ENCODE peak calls at places on chromosomes 1 and 21, in seven cellular contexts. O, D, N, I, K, L and J are unnamed samples.

GRCh38 chr1:246773213-246773641 is 49.0 kb downstream of the SCCPDH start:
- DNase-seq in O (no peak), D (no peak), K (no peak), L (no peak), N (no peak), I (no peak), J (no peak)

GRCh38 chr1:240109130-240109529 is 17.4 kb downstream of the FMN2 start:
- DNase-seq in N (no peak), L (no peak), D (no peak), O (no peak), I (no peak), K (no peak), J (no peak)

GRCh38 chr1:198205021-198205684 is 48.4 kb downstream of the NEK7 start:
- DNase-seq in I (no peak), D (no peak), O (peak), L (no peak), K (peak), N (no peak), J (no peak)

GRCh38 chr1:21647431-21648373 is 21.5 kb downstream of the RAP1GAP start:
- DNase-seq in N (no peak), O (peak), L (peak), K (no peak), D (peak), I (peak), J (peak)

GRCh38 chr1:169142129-169142528 is 35.6 kb downstream of the ATP1B1 start:
- DNase-seq in D (no peak), K (no peak), N (no peak), I (no peak), O (no peak), L (no peak), J (no peak)

GRCh38 chr1:183370399-183371058 is 47.7 kb downstream of the NMNAT2 start:
- DNase-seq in K (no peak), N (no peak), O (no peak), D (no peak), I (no peak), L (no peak), J (no peak)

GRCh38 chr1:61091455-61091854 is 9.1 kb downstream of the NFIA start:
- DNase-seq in L (no peak), N (no peak), D (no peak), K (no peak), I (no peak), O (no peak), J (no peak)

GRCh38 chr1:118923319-118923718 is 64.8 kb downstream of the TBX15 start:
- DNase-seq in I (no peak), O (no peak), N (no peak), L (no peak), D (no peak), K (no peak), J (no peak)

GRCh38 chr1:46522184-46522968 is 29.1 kb downstream of the KNCN start:
- DNase-seq in K (no peak), L (no peak), D (peak), N (no peak), O (peak), I (no peak), J (peak)

GRCh38 chr21:44533121-44533890 is 6.7 kb downstream of the KRTAP10-1 start:
- DNase-seq in L (no peak), I (no peak), K (no peak), D (no peak), O (no peak), N (no peak), J (peak)

GRCh38 chr1:86754265-86754974 is 50.0 kb downstream of the SH3GLB1 start:
- DNase-seq in O (no peak), I (no peak), D (no peak), N (no peak), K (no peak), L (peak), J (peak)

GRCh38 chr1:78831731-78832360 is 174.7 kb downstream of the ADGRL4 start:
- DNase-seq in I (peak), L (no peak), N (no peak), D (peak), K (no peak), O (peak), J (no peak)

GRCh38 chr21:25385912-25386474 is 221.3 kb downstream of the MRPL39 start:
- DNase-seq in I (peak), O (peak), D (peak), N (peak), L (peak), K (no peak), J (peak)

GRCh38 chr1:78323311-78323710 is 167.5 kb upstream of the PTGFR start:
- DNase-seq in L (no peak), D (peak), K (no peak), I (no peak), N (no peak), O (no peak), J (no peak)

GRCh38 chr1:25854554-25854953 is 4.7 kb downstream of the AUNIP start:
- DNase-seq in O (no peak), D (no peak), K (no peak), I (no peak), L (no peak), N (no peak), J (no peak)

GRCh38 chr1:229119161-229119560 is 151.8 kb upstream of the RAB4A start:
- DNase-seq in D (peak), N (no peak), O (no peak), I (no peak), L (no peak), K (no peak), J (no peak)

GRCh38 chr1:201085902-201086735 is 26.1 kb downstream of the CACNA1S start:
- DNase-seq in D (peak), K (peak), L (peak), O (peak), I (peak), N (peak), J (peak)

GRCh38 chr21:41816583-41817165 is 49.8 kb upstream of the RIPK4 start:
- DNase-seq in I (no peak), K (peak), O (peak), L (peak), D (peak), N (peak), J (peak)

GRCh38 chr1:214514032-214514818 is 37.2 kb downstream of the PTPN14 start:
- DNase-seq in O (peak), I (no peak), N (no peak), L (peak), K (no peak), D (no peak), J (no peak)

GRCh38 chr1:185477638-185478216 is 160.7 kb upstream of the IVNS1ABP start:
- DNase-seq in L (no peak), K (no peak), O (no peak), D (no peak), N (no peak), I (no peak), J (no peak)

GRCh38 chr1:25568090-25568833 is 24.9 kb downstream of the LDLRAP1 start:
- DNase-seq in L (peak), N (no peak), O (peak), I (peak), D (peak), K (no peak), J (peak)

GRCh38 chr1:193311226-193311948 is 125.0 kb upstream of the B3GALT2 start:
- DNase-seq in D (no peak), N (no peak), K (no peak), O (no peak), I (no peak), L (no peak), J (no peak)

GRCh38 chr1:230005040-230005439 is 62.0 kb upstream of the GALNT2 start:
- DNase-seq in O (no peak), I (no peak), L (no peak), N (no peak), D (peak), K (no peak), J (no peak)

GRCh38 chr1:204494281-204495077 is at the start of gene PIK3C2B:
- DNase-seq in I (peak), N (peak), D (peak), K (peak), L (peak), O (peak), J (peak)

GRCh38 chr21:36610201-36610600 is 88.7 kb upstream of the SIM2 start:
- DNase-seq in K (no peak), O (peak), N (no peak), I (no peak), L (no peak), D (no peak), J (no peak)

DNA sequence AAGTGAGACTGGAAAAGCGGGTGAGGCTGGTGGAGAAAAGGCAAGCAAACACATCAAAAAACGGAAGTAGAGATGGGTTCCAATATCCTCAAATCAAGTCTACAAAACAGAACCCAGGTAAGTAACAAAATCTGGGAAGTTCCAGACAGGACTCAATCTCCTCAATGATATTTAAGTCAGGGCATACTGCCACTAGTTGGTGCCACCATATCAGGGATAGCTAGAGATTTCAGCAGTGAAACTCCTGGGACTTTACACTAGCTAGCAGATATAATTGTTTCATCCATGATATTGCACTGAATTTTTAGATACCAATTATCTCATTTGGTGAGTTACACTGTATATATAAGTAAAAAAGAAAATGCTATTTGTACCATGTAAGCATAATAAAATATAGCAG is 52.0 kb downstream of the EYA3 start:
- DNase-seq in I (no peak), K (no peak), O (no peak), N (no peak), D (no peak), L (peak), J (no peak)
- TF ChIP-seq CTCF in I (peak), K (no peak), O (no peak), N (no peak), D (peak), L (peak), J (peak)

GRCh38 chr1:192232859-192233417 is 74.7 kb downstream of the RGS18 start:
- DNase-seq in L (no peak), O (no peak), I (no peak), N (no peak), K (no peak), D (no peak), J (no peak)
- H3K27ac ChIP-seq in L (no peak), O (no peak), I (no peak), N (no peak), K (no peak), D (no peak), J (no peak)

GRCh38 chr1:154337253-154337894 is 12.0 kb downstream of the ATP8B2 start:
- DNase-seq in L (no peak), N (no peak), I (no peak), D (no peak), K (no peak), O (no peak), J (no peak)

GRCh38 chr1:154334647-154335350 is 9.5 kb downstream of the ATP8B2 start:
- DNase-seq in D (peak), K (peak), O (peak), I (no peak), N (peak), L (peak), J (peak)

GRCh38 chr1:154330669-154331068 is 5.3 kb downstream of the ATP8B2 start:
- DNase-seq in D (no peak), O (no peak), K (no peak), L (no peak), N (no peak), I (no peak), J (no peak)

GRCh38 chr1:154338875-154339274 is 13.6 kb downstream of the ATP8B2 start:
- DNase-seq in K (no peak), O (no peak), D (no peak), I (no peak), L (no peak), N (no peak), J (no peak)

GRCh38 chr1:154335351-154335714 is 10.0 kb downstream of the ATP8B2 start:
- DNase-seq in O (no peak), K (no peak), D (no peak), N (no peak), L (no peak), I (no peak), J (no peak)
- TF ChIP-seq CTCF in O (no peak), K (peak), D (no peak), N (peak), L (no peak), I (no peak), J (peak)

GRCh38 chr1:2271841-2272655 is 43.9 kb downstream of the SKI start:
- DNase-seq in L (no peak), O (no peak), K (peak), D (no peak), N (no peak), I (no peak), J (no peak)
- H3K27ac ChIP-seq in L (peak), O (peak), K (peak), D (no peak), N (no peak), I (no peak), J (peak)

GRCh38 chr1:30106125-30106524 is 617.3 kb downstream of the MATN1 start:
- DNase-seq in D (no peak), O (peak), K (no peak), N (peak), L (peak), I (no peak), J (peak)
- TF ChIP-seq CTCF in D (peak), O (peak), K (peak), N (peak), L (peak), I (peak), J (peak)

GRCh38 chr1:44500181-44501021 is 95.3 kb downstream of the RNF220 start:
- DNase-seq in L (peak), N (no peak), K (peak), D (no peak), O (peak), I (no peak), J (peak)

GRCh38 chr1:44496541-44497171 is 91.6 kb downstream of the RNF220 start:
- DNase-seq in D (no peak), K (peak), L (no peak), O (no peak), N (no peak), I (no peak), J (no peak)

GRCh38 chr1:44499306-44499705 is 94.3 kb downstream of the RNF220 start:
- DNase-seq in L (no peak), I (no peak), K (no peak), D (no peak), O (no peak), N (no peak), J (no peak)

GRCh38 chr1:44501022-44501910 is 96.2 kb downstream of the RNF220 start:
- DNase-seq in D (no peak), O (no peak), L (peak), N (no peak), I (no peak), K (peak), J (peak)

DNA sequence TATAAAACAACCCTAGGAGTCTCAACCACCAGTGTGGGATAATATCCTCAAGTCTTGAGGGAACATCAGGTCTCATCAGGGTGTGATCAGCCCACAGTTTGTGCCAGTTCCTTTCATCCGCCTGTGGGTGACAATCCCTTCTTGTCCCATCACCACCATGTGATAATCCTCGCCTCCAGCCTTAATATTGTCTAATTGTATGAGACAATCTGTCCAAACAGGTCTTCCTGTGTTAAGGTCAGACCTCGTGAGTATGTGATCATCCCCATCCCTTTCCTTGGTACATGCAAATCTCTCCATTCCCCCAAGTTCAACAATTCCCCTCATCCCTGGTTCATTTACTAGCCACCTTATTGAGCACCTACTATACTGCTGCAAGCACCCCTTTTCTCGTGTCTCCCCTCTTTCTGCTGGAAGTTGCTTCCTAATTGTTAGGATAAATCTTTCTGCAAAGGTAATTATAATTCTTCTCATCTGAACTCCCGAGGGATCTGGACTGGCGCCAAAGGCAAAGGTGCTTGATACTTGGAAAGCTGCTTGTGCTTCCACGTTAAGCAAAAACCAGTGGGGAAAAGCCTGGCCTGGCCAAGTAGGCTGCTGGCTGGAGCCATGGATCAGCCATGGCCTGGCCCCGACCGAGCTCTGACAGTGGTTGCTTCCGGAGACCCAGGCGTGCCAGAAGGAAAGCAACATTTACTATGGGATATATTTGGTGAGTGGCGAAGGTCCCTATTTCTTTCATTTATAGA is 92.5 kb downstream of the RNF220 start:
- DNase-seq in L (no peak), I (no peak), O (no peak), D (no peak), K (peak), N (no peak), J (no peak)
- H3K27ac ChIP-seq in L (no peak), I (no peak), O (no peak), D (no peak), K (no peak), N (no peak), J (no peak)

DNA sequence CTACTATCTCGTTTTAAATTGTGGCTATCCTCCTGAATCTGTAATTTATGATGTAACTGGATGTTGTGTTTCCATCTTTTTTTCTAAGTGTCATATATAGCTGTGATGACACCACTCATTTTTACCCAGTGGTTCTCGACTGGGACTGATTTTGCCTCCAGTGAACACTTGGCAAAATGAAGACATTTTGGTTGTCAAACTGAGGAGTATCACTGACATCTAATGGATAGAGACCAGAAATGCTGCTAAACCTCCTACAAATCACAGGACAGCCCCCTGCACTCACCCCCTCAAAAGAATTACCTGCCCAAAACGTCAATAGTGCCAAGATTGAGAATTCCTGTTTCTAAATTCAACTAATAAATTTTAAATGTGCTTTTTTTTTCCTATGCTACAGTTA is 1.9 kb downstream of the TRMT13 start:
- DNase-seq in N (no peak), O (peak), L (no peak), D (no peak), I (no peak), K (no peak), J (no peak)
- TF ChIP-seq CTCF in N (no peak), O (no peak), L (no peak), D (no peak), I (no peak), K (no peak), J (no peak)

GRCh38 chr1:100076319-100076718 is 56.4 kb downstream of the SASS6 start:
- DNase-seq in D (no peak), I (no peak), L (no peak), K (no peak), N (no peak), O (no peak), J (no peak)
- H3K27ac ChIP-seq in D (no peak), I (no peak), L (no peak), K (no peak), N (no peak), O (no peak), J (no peak)

GRCh38 chr1:227916655-227917054 is 31.1 kb downstream of the WNT9A start:
- DNase-seq in K (no peak), I (no peak), N (no peak), O (no peak), D (no peak), L (no peak), J (no peak)
- TF ChIP-seq CTCF in K (no peak), I (no peak), N (no peak), O (no peak), D (no peak), L (no peak), J (no peak)

GRCh38 chr1:116091083-116091482 is 20.1 kb upstream of the MAB21L3 start:
- DNase-seq in N (no peak), K (no peak), O (no peak), L (no peak), D (no peak), I (no peak), J (no peak)
- H3K27ac ChIP-seq in N (no peak), K (no peak), O (no peak), L (no peak), D (no peak), I (no peak), J (no peak)